ENCODE peak calls at places on chromosomes 11 and 22, in six cellular contexts. C is hepatocyte, G is IMR-90, M is HepG2, I is kidney, E is endothelial cell of umbilical vein. O is an unnamed sample. For H3K36me3 and H3K4me1, the result is how much of the 10 kb centered on the place peaks cover.

GRCh38 chr11:73792584-73792983 is 4.9 kb downstream of the MRPL48 start:
- DNase-seq in C (no peak), G (no peak), M (no peak), I (no peak), E (no peak), O (no peak)

GRCh38 chr11:73197348-73197747 is 20.7 kb upstream of the P2RY2 start:
- DNase-seq in C (no peak), G (no peak), M (no peak), I (no peak), E (no peak), O (no peak)

GRCh38 chr11:117833401-117833891 is 8.9 kb upstream of the FXYD2 start:
- DNase-seq in C (peak), G (no peak), M (no peak), I (peak), E (no peak), O (no peak)

GRCh38 chr11:72676874-72677341 is 2.7 kb upstream of the PDE2A start:
- DNase-seq in C (peak), G (peak), M (peak), I (peak), E (peak), O (peak)

GRCh38 chr11:105632316-105632715 is 22.4 kb downstream of the GRIA4 start:
- DNase-seq in C (no peak), G (no peak), M (no peak), I (no peak), E (no peak), O (no peak)

GRCh38 chr11:102313225-102313940 is 3.9 kb upstream of the BIRC3 start:
- DNase-seq in C (no peak), G (no peak), M (no peak), I (no peak), E (peak), O (peak)

GRCh38 chr11:59172345-59173079 is 580 bp downstream of the DTX4 start:
- DNase-seq in C (peak), G (no peak), M (peak), I (peak), E (no peak), O (no peak)

GRCh38 chr11:90705661-90706060 is 482.8 kb upstream of the CHORDC1 start:
- DNase-seq in C (no peak), G (no peak), M (no peak), I (no peak), E (no peak), O (no peak)

GRCh38 chr22:37983860-37984791 is at the start of gene SOX10:
- DNase-seq in C (no peak), G (no peak), M (no peak), I (no peak), E (no peak), O (no peak)

GRCh38 chr11:116558504-116559252 is 214.1 kb downstream of the BUD13 start:
- DNase-seq in C (no peak), G (peak), M (no peak), I (peak), E (peak), O (no peak)

GRCh38 chr11:115206365-115207022 is 297.7 kb downstream of the CADM1 start:
- DNase-seq in C (no peak), G (no peak), M (no peak), I (no peak), E (no peak), O (no peak)

GRCh38 chr11:89458646-89459045 is 32.5 kb downstream of the NOX4 start:
- DNase-seq in C (no peak), G (no peak), M (no peak), I (no peak), E (no peak), O (no peak)

GRCh38 chr11:59247535-59248227 is 35.0 kb upstream of the MPEG1 start:
- DNase-seq in C (no peak), G (peak), M (no peak), I (no peak), E (no peak), O (no peak)

GRCh38 chr11:107858217-107859070 is at the start of gene SLC35F2:
- DNase-seq in C (peak), G (peak), M (peak), I (peak), E (peak), O (peak)

GRCh38 chr11:77379253-77379652 is 77.8 kb upstream of the GDPD4 start:
- DNase-seq in C (no peak), G (peak), M (no peak), I (no peak), E (no peak), O (no peak)

GRCh38 chr11:75778962-75779361 is 10.4 kb downstream of the DGAT2 start:
- DNase-seq in C (no peak), G (no peak), M (no peak), I (peak), E (no peak), O (no peak)

GRCh38 chr11:124672531-124673215 is 866 bp downstream of the SIAE start:
- DNase-seq in C (peak), G (no peak), M (no peak), I (no peak), E (no peak), O (no peak)

GRCh38 chr22:36398602-36399472 is 11.1 kb upstream of the MYH9 start:
- DNase-seq in C (no peak), G (peak), M (peak), I (no peak), E (peak), O (no peak)

GRCh38 chr22:49373289-49373666 is 454.4 kb downstream of the BRD1 start:
- DNase-seq in C (no peak), G (no peak), M (no peak), I (peak), E (no peak), O (no peak)

GRCh38 chr22:48428556-48429371 is 1398.9 kb downstream of the BRD1 start:
- DNase-seq in C (no peak), G (no peak), M (no peak), I (no peak), E (no peak), O (no peak)

GRCh38 chr11:95304777-95305176 is 73.8 kb upstream of the SESN3 start:
- DNase-seq in C (no peak), G (no peak), M (no peak), I (no peak), E (no peak), O (no peak)

GRCh38 chr22:45096256-45096907 is 67.3 kb upstream of the NUP50 start:
- DNase-seq in C (peak), G (peak), M (peak), I (no peak), E (peak), O (peak)

GRCh38 chr11:67429038-67429668 is 859 bp downstream of the RPS6KB2 start:
- DNase-seq in C (no peak), G (no peak), M (no peak), I (no peak), E (no peak), O (no peak)

GRCh38 chr11:61467609-61468401 is 37.9 kb downstream of the SDHAF2 start:
- DNase-seq in C (no peak), G (no peak), M (no peak), I (no peak), E (no peak), O (no peak)

GRCh38 chr11:64685536-64685935 is 37.5 kb downstream of the NRXN2 start:
- DNase-seq in C (no peak), G (no peak), M (no peak), I (no peak), E (no peak), O (no peak)

GRCh38 chr11:123308077-123308476 is 113.0 kb upstream of the CLMP start:
- DNase-seq in C (no peak), G (peak), M (no peak), I (no peak), E (peak), O (no peak)

GRCh38 chr11:122007611-122008071 is 108.4 kb downstream of the BLID start:
- DNase-seq in C (no peak), G (peak), M (no peak), I (no peak), E (no peak), O (no peak)

GRCh38 chr22:36027579-36027959 is 1.1 kb downstream of the RBFOX2 start:
- DNase-seq in C (peak), G (no peak), M (no peak), I (no peak), E (no peak), O (peak)

GRCh38 chr11:118912742-118913410 is 12.8 kb downstream of the BCL9L start:
- DNase-seq in C (peak), G (peak), M (no peak), I (peak), E (peak), O (no peak)

GRCh38 chr11:85685820-85686459 is at the start of gene CCDC89:
- DNase-seq in C (peak), G (peak), M (peak), I (peak), E (no peak), O (no peak)

GRCh38 chr11:34792814-34793241 is 123.4 kb downstream of the APIP start:
- DNase-seq in C (no peak), G (no peak), M (peak), I (no peak), E (peak), O (no peak)

GRCh38 chr11:124938206-124938765 is 2.4 kb upstream of the HEPACAM start:
- DNase-seq in C (no peak), G (peak), M (peak), I (no peak), E (no peak), O (no peak)

GRCh38 chr11:66391322-66391721 is 19.8 kb upstream of the SLC29A2 start:
- DNase-seq in C (no peak), G (no peak), M (no peak), I (no peak), E (no peak), O (no peak)

GRCh38 chr11:66388746-66389386 is 17.3 kb upstream of the SLC29A2 start:
- DNase-seq in C (peak), G (peak), M (peak), I (no peak), E (peak), O (peak)

DNA sequence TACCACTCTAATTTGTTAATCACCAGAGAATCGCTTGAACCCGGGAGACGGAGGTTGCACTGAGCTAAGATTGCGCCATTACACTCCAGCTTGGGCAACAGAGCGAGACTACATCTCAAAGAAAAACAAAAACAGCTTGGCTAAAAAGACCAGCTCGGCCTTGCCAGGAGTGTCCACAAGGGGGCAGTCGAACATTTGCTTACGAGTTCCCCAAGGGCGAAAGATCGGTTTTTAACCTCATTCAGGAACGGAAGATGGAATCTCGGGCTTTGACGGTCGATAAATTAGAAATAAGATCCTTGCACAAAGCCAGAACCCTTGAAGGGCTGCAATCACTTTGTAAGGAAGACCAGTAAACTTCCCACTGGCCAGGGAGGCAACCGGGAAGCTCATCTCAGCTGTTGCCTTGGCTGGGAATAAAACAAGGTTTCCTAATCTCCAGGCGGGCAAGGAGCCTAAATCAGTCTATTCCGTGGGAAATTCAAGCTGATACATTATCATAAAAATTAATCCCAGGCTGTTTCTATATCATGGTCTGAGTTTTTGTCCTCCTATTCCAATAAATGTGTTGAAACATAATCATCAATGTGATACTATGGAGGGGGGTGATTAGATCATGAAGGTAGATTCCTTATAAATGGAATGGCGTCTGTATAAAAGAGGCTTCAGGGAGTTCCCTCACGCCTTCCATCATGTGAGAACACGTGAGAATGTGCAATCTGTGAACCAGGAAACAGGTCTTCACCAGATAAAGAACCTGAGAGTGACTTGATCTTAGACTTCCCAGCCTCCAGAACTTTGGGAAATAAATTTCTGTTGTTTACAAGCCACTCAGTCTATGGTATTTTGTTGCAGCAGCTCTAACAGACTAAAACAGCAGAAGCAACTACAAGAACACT is 14.9 kb upstream of the SLC29A2 start:
- DNase-seq in C (peak), G (peak), M (peak), I (peak), E (peak), O (peak)
- H3K4me3 ChIP-seq in C (no peak), G (peak), M (no peak), I (peak), E (no peak), O (no peak)

DNA sequence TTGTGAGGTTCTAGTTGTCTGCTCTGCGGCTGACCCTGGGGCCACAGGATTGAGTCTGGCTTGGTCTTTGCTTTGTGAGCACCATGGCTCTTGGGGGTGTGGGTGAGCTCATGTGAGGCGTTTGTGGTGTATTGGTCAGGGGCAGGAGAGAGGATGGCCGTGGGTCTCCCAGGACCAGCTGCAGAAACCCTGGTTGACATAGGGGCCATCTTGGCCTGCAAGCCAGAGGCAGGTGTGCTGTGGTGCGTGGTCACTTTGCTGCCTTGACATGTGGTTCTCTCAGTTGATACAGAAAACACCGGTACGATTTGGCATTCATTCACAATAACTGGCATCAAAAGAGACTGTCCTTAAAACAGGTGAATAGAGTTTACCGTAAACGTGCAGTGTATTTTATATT is 11.3 kb downstream of the PHRF1 start:
- DNase-seq in C (no peak), G (no peak), M (no peak), I (no peak), E (no peak), O (no peak)
- H3K36me3 ChIP-seq in C (under half), G (half or more), M (half or more), I (under half), E (under half), O (half or more)

GRCh38 chr22:20522134-20522827 is 14.9 kb downstream of the MED15 start:
- DNase-seq in C (no peak), G (no peak), M (no peak), I (peak), E (no peak), O (no peak)

GRCh38 chr22:20523118-20523983 is 15.9 kb downstream of the MED15 start:
- DNase-seq in C (no peak), G (peak), M (no peak), I (peak), E (no peak), O (peak)

GRCh38 chr22:20522828-20523117 is 15.4 kb downstream of the MED15 start:
- DNase-seq in C (no peak), G (no peak), M (no peak), I (no peak), E (peak), O (no peak)

GRCh38 chr22:20525048-20525447 is 17.6 kb downstream of the MED15 start:
- DNase-seq in C (no peak), G (no peak), M (no peak), I (peak), E (no peak), O (no peak)

DNA sequence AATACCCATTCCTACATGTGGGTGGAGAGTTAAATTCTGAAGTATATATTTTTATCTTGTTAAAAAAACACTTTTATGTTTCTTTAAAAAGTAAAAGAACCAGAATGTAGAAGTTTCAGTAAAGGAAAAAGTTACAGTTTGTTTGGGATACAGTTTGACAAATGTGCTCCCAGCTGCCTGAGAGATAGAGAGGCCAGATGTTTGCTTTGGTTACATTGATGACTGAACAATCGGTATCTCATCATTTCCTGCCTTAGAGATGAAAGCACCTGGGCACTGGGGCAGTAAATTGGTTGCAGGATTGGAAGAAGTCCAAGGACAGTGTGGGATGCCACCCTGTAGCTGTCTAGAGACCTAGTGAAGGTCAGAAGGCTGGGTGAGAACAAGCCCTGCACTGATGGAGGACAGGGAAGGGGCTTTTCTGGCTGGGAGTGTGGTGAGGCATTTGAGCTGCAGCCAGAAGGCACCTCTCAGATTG is 16.6 kb downstream of the MED15 start:
- DNase-seq in C (no peak), G (peak), M (peak), I (no peak), E (no peak), O (peak)
- H3K4me1 ChIP-seq in C (under half), G (under half), M (under half), I (under half), E (half or more), O (half or more)

GRCh38 chr11:8283510-8284272 is 20.0 kb upstream of the LMO1 start:
- DNase-seq in C (peak), G (no peak), M (no peak), I (no peak), E (no peak), O (no peak)
- H3K4me3 ChIP-seq in C (no peak), G (no peak), M (no peak), I (no peak), E (no peak), O (no peak)

GRCh38 chr11:120333801-120334200 is 2.4 kb upstream of the ARHGEF12 start:
- DNase-seq in C (no peak), G (no peak), M (no peak), I (no peak), E (no peak), O (no peak)

GRCh38 chr11:120330045-120330444 is 4.9 kb downstream of the TLCD5 start:
- DNase-seq in C (no peak), G (no peak), M (no peak), I (no peak), E (no peak), O (no peak)

GRCh38 chr11:120332822-120333716 is 3.1 kb upstream of the ARHGEF12 start:
- DNase-seq in C (no peak), G (no peak), M (no peak), I (no peak), E (no peak), O (no peak)

GRCh38 chr11:120329556-120329955 is 4.5 kb downstream of the TLCD5 start:
- DNase-seq in C (no peak), G (no peak), M (no peak), I (no peak), E (no peak), O (no peak)

DNA sequence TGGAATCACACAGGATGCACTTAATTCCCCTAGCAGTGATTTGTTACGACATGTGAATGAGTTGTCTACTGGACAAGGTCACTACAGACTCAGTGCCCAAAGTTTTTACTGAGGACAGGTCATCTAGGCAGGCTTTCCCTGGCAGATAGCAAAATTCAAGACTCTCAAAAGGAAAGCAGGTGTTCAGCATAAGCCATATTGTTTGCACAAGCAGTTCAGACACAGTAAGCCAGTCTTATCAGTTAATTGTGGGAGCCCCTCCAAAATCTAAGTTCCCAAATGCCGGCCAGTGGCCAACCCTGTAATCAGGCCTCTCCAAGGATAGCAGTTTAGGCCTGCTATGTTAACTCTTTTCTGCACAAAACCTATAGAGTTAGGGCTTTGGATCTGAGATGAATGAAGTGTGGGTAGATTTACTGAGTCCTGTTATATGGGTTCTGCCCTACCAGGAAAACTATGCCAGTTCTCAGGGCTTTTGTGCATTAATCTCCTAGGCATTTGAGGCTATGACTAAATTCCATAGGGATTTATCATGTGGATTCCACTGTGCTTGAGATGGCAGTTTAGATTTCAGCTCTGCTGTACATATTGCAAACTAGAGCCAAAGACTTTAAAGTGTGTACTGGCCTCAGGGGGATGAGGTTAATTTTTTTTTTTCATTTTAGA is 4.8 kb upstream of the ARHGEF12 start:
- DNase-seq in C (no peak), G (peak), M (no peak), I (no peak), E (no peak), O (no peak)
- H3K36me3 ChIP-seq in C (under half), G (under half), M (under half), I (under half), E (under half), O (under half)

GRCh38 chr11:44566952-44567875 is 1.8 kb downstream of the CD82 start:
- DNase-seq in C (no peak), G (no peak), M (no peak), I (no peak), E (no peak), O (no peak)
- H3K4me1 ChIP-seq in C (under half), G (half or more), M (under half), I (under half), E (under half), O (half or more)